ENCODE peak calls at places on chromosomes 4 and X, in seven cellular contexts. One of them, this sample, is unnamed.

GRCh38 chrX:153640045-153640686 is 6.8 kb upstream of the DUSP9 start:
- DNase-seq in iris pigment epithelial cell: no peak
- DNase-seq in cardiac fibroblast: no peak
- DNase-seq in activated T-cell treated with anti-CD3 and anti-CD28 coated beads, Interleukin-2, amount 50 U/mL, for 72 hours: no peak
- DNase-seq in heart right ventricle: no peak
- DNase-seq in PC-3: no peak
- DNase-seq in activated CD8-positive, alpha-beta T cell treated with anti-CD3 and anti-CD28 coated beads, Interleukin-2, amount 10 ng/mL, durations not matched to agents 7 days and 5 days: no peak
- DNase-seq in this sample: no peak

GRCh38 chr4:150656882-150657281 is 74.9 kb downstream of the MAB21L2 start:
- DNase-seq in heart right ventricle: no peak
- DNase-seq in activated T-cell treated with anti-CD3 and anti-CD28 coated beads, Interleukin-2, amount 50 U/mL, for 72 hours: no peak
- DNase-seq in activated CD8-positive, alpha-beta T cell treated with anti-CD3 and anti-CD28 coated beads, Interleukin-2, amount 10 ng/mL, durations not matched to agents 7 days and 5 days: no peak
- DNase-seq in PC-3: no peak
- DNase-seq in iris pigment epithelial cell: no peak
- DNase-seq in cardiac fibroblast: no peak
- DNase-seq in this sample: no peak

GRCh38 chr4:5970381-5971076 is 47.7 kb downstream of the C4orf50 start:
- DNase-seq in iris pigment epithelial cell: no peak
- DNase-seq in cardiac fibroblast: no peak
- DNase-seq in PC-3: no peak
- DNase-seq in activated T-cell treated with anti-CD3 and anti-CD28 coated beads, Interleukin-2, amount 50 U/mL, for 72 hours: no peak
- DNase-seq in heart right ventricle: no peak
- DNase-seq in activated CD8-positive, alpha-beta T cell treated with anti-CD3 and anti-CD28 coated beads, Interleukin-2, amount 10 ng/mL, durations not matched to agents 7 days and 5 days: no peak
- DNase-seq in this sample: no peak

GRCh38 chr4:38728651-38729141 is 54.1 kb downstream of the TLR10 start:
- DNase-seq in cardiac fibroblast: no peak
- DNase-seq in iris pigment epithelial cell: no peak
- DNase-seq in activated CD8-positive, alpha-beta T cell treated with anti-CD3 and anti-CD28 coated beads, Interleukin-2, amount 10 ng/mL, durations not matched to agents 7 days and 5 days: no peak
- DNase-seq in heart right ventricle: no peak
- DNase-seq in PC-3: peak
- DNase-seq in activated T-cell treated with anti-CD3 and anti-CD28 coated beads, Interleukin-2, amount 50 U/mL, for 72 hours: no peak
- DNase-seq in this sample: peak

GRCh38 chrX:154775611-154776349 is 13.1 kb downstream of the DKC1 start:
- DNase-seq in PC-3: peak
- DNase-seq in activated T-cell treated with anti-CD3 and anti-CD28 coated beads, Interleukin-2, amount 50 U/mL, for 72 hours: peak
- DNase-seq in heart right ventricle: peak
- DNase-seq in iris pigment epithelial cell: peak
- DNase-seq in cardiac fibroblast: no peak
- DNase-seq in activated CD8-positive, alpha-beta T cell treated with anti-CD3 and anti-CD28 coated beads, Interleukin-2, amount 10 ng/mL, durations not matched to agents 7 days and 5 days: no peak
- DNase-seq in this sample: no peak

GRCh38 chr4:42519803-42520417 is 122.6 kb downstream of the SHISA3 start:
- DNase-seq in iris pigment epithelial cell: peak
- DNase-seq in activated T-cell treated with anti-CD3 and anti-CD28 coated beads, Interleukin-2, amount 50 U/mL, for 72 hours: peak
- DNase-seq in activated CD8-positive, alpha-beta T cell treated with anti-CD3 and anti-CD28 coated beads, Interleukin-2, amount 10 ng/mL, durations not matched to agents 7 days and 5 days: peak
- DNase-seq in heart right ventricle: peak
- DNase-seq in cardiac fibroblast: peak
- DNase-seq in PC-3: peak
- DNase-seq in this sample: no peak

GRCh38 chr4:128812360-128812958 is 3.0 kb downstream of the JADE1 start:
- DNase-seq in heart right ventricle: peak
- DNase-seq in cardiac fibroblast: peak
- DNase-seq in PC-3: peak
- DNase-seq in activated T-cell treated with anti-CD3 and anti-CD28 coated beads, Interleukin-2, amount 50 U/mL, for 72 hours: peak
- DNase-seq in activated CD8-positive, alpha-beta T cell treated with anti-CD3 and anti-CD28 coated beads, Interleukin-2, amount 10 ng/mL, durations not matched to agents 7 days and 5 days: peak
- DNase-seq in iris pigment epithelial cell: peak
- DNase-seq in this sample: no peak

GRCh38 chr4:3204021-3204431 is 44.9 kb upstream of the MSANTD1 start:
- DNase-seq in activated T-cell treated with anti-CD3 and anti-CD28 coated beads, Interleukin-2, amount 50 U/mL, for 72 hours: no peak
- DNase-seq in heart right ventricle: no peak
- DNase-seq in activated CD8-positive, alpha-beta T cell treated with anti-CD3 and anti-CD28 coated beads, Interleukin-2, amount 10 ng/mL, durations not matched to agents 7 days and 5 days: no peak
- DNase-seq in cardiac fibroblast: peak
- DNase-seq in iris pigment epithelial cell: peak
- DNase-seq in PC-3: no peak
- DNase-seq in this sample: no peak

GRCh38 chr4:71583971-71584370 is 199.9 kb downstream of the GC start:
- DNase-seq in PC-3: no peak
- DNase-seq in activated CD8-positive, alpha-beta T cell treated with anti-CD3 and anti-CD28 coated beads, Interleukin-2, amount 10 ng/mL, durations not matched to agents 7 days and 5 days: no peak
- DNase-seq in iris pigment epithelial cell: no peak
- DNase-seq in heart right ventricle: no peak
- DNase-seq in activated T-cell treated with anti-CD3 and anti-CD28 coated beads, Interleukin-2, amount 50 U/mL, for 72 hours: no peak
- DNase-seq in cardiac fibroblast: no peak
- DNase-seq in this sample: no peak

GRCh38 chrX:102129473-102129872 is 4.0 kb downstream of the TCEAL2 start:
- DNase-seq in cardiac fibroblast: peak
- DNase-seq in activated CD8-positive, alpha-beta T cell treated with anti-CD3 and anti-CD28 coated beads, Interleukin-2, amount 10 ng/mL, durations not matched to agents 7 days and 5 days: no peak
- DNase-seq in activated T-cell treated with anti-CD3 and anti-CD28 coated beads, Interleukin-2, amount 50 U/mL, for 72 hours: no peak
- DNase-seq in iris pigment epithelial cell: peak
- DNase-seq in PC-3: peak
- DNase-seq in heart right ventricle: no peak
- DNase-seq in this sample: no peak

GRCh38 chr4:122533841-122534240 is 77.3 kb upstream of the IL2 start:
- DNase-seq in iris pigment epithelial cell: no peak
- DNase-seq in PC-3: no peak
- DNase-seq in cardiac fibroblast: no peak
- DNase-seq in heart right ventricle: no peak
- DNase-seq in activated CD8-positive, alpha-beta T cell treated with anti-CD3 and anti-CD28 coated beads, Interleukin-2, amount 10 ng/mL, durations not matched to agents 7 days and 5 days: no peak
- DNase-seq in activated T-cell treated with anti-CD3 and anti-CD28 coated beads, Interleukin-2, amount 50 U/mL, for 72 hours: no peak
- DNase-seq in this sample: no peak

GRCh38 chrX:150018931-150019331 is 80.6 kb upstream of the EOLA2 start:
- DNase-seq in activated CD8-positive, alpha-beta T cell treated with anti-CD3 and anti-CD28 coated beads, Interleukin-2, amount 10 ng/mL, durations not matched to agents 7 days and 5 days: no peak
- DNase-seq in iris pigment epithelial cell: peak
- DNase-seq in PC-3: no peak
- DNase-seq in heart right ventricle: no peak
- DNase-seq in activated T-cell treated with anti-CD3 and anti-CD28 coated beads, Interleukin-2, amount 50 U/mL, for 72 hours: no peak
- DNase-seq in cardiac fibroblast: peak
- DNase-seq in this sample: no peak

GRCh38 chr4:38530486-38530885 is 133.5 kb upstream of the KLF3 start:
- DNase-seq in cardiac fibroblast: no peak
- DNase-seq in PC-3: no peak
- DNase-seq in activated T-cell treated with anti-CD3 and anti-CD28 coated beads, Interleukin-2, amount 50 U/mL, for 72 hours: no peak
- DNase-seq in heart right ventricle: no peak
- DNase-seq in activated CD8-positive, alpha-beta T cell treated with anti-CD3 and anti-CD28 coated beads, Interleukin-2, amount 10 ng/mL, durations not matched to agents 7 days and 5 days: no peak
- DNase-seq in iris pigment epithelial cell: no peak
- DNase-seq in this sample: no peak

GRCh38 chrX:132776486-132777210 is 181.8 kb downstream of the HS6ST2 start:
- DNase-seq in activated T-cell treated with anti-CD3 and anti-CD28 coated beads, Interleukin-2, amount 50 U/mL, for 72 hours: no peak
- DNase-seq in iris pigment epithelial cell: no peak
- DNase-seq in cardiac fibroblast: no peak
- DNase-seq in heart right ventricle: no peak
- DNase-seq in PC-3: no peak
- DNase-seq in activated CD8-positive, alpha-beta T cell treated with anti-CD3 and anti-CD28 coated beads, Interleukin-2, amount 10 ng/mL, durations not matched to agents 7 days and 5 days: no peak
- DNase-seq in this sample: no peak

GRCh38 chr4:186368291-186368690 is 102.3 kb downstream of the F11 start:
- DNase-seq in cardiac fibroblast: no peak
- DNase-seq in PC-3: no peak
- DNase-seq in activated CD8-positive, alpha-beta T cell treated with anti-CD3 and anti-CD28 coated beads, Interleukin-2, amount 10 ng/mL, durations not matched to agents 7 days and 5 days: no peak
- DNase-seq in heart right ventricle: no peak
- DNase-seq in iris pigment epithelial cell: no peak
- DNase-seq in activated T-cell treated with anti-CD3 and anti-CD28 coated beads, Interleukin-2, amount 50 U/mL, for 72 hours: no peak
- DNase-seq in this sample: no peak

GRCh38 chrX:110346681-110347080 is 12.0 kb upstream of the RTL9 start:
- DNase-seq in activated T-cell treated with anti-CD3 and anti-CD28 coated beads, Interleukin-2, amount 50 U/mL, for 72 hours: no peak
- DNase-seq in PC-3: no peak
- DNase-seq in iris pigment epithelial cell: no peak
- DNase-seq in activated CD8-positive, alpha-beta T cell treated with anti-CD3 and anti-CD28 coated beads, Interleukin-2, amount 10 ng/mL, durations not matched to agents 7 days and 5 days: no peak
- DNase-seq in heart right ventricle: peak
- DNase-seq in cardiac fibroblast: peak
- DNase-seq in this sample: no peak